ENCODE peak calls at places on chromosomes 5 and 9, in five cellular contexts. One of them, this sample, is unnamed.
A peak's percentile ranks its signal among the peaks of the same experiment; 100 is the strongest.

GRCh38 chr5:135880278-135880677 is 15.4 kb downstream of the IL9 start:
- DNase-seq in NCI-H2171 treated with DMSO at 0.1 percent for 48 hours: peak; percentile 1
- DNase-seq in GM12891: no peak
- DNase-seq in stimulated activated CD4-positive, alpha-beta T cell treated with anti-CD3 and anti-CD28 coated beads, Interleukin-15, amount 100 ng/mL, for 1 hour: no peak
- DNase-seq in activated T-helper 9 cell treated with anti-CD3 and anti-CD28 coated beads, Interleukin-2, amount 50 U/mL, for 16 hours: no peak
- DNase-seq in this sample: no peak

GRCh38 chr5:158485604-158486081 is 614.1 kb downstream of the EBF1 start:
- DNase-seq in NCI-H2171 treated with DMSO at 0.1 percent for 48 hours: no peak
- DNase-seq in GM12891: no peak
- DNase-seq in stimulated activated CD4-positive, alpha-beta T cell treated with anti-CD3 and anti-CD28 coated beads, Interleukin-15, amount 100 ng/mL, for 1 hour: no peak
- DNase-seq in activated T-helper 9 cell treated with anti-CD3 and anti-CD28 coated beads, Interleukin-2, amount 50 U/mL, for 16 hours: no peak
- DNase-seq in this sample: no peak

GRCh38 chr5:131382407-131383395 is 118.8 kb downstream of the CDC42SE2 start:
- DNase-seq in NCI-H2171 treated with DMSO at 0.1 percent for 48 hours: peak; percentile 51
- DNase-seq in GM12891: no peak
- DNase-seq in stimulated activated CD4-positive, alpha-beta T cell treated with anti-CD3 and anti-CD28 coated beads, Interleukin-15, amount 100 ng/mL, for 1 hour: no peak
- DNase-seq in activated T-helper 9 cell treated with anti-CD3 and anti-CD28 coated beads, Interleukin-2, amount 50 U/mL, for 16 hours: no peak
- DNase-seq in this sample: peak; percentile 74

GRCh38 chr9:131562032-131562959 is 17.0 kb downstream of the PRRT1B start:
- DNase-seq in NCI-H2171 treated with DMSO at 0.1 percent for 48 hours: no peak
- DNase-seq in GM12891: no peak
- DNase-seq in stimulated activated CD4-positive, alpha-beta T cell treated with anti-CD3 and anti-CD28 coated beads, Interleukin-15, amount 100 ng/mL, for 1 hour: no peak
- DNase-seq in activated T-helper 9 cell treated with anti-CD3 and anti-CD28 coated beads, Interleukin-2, amount 50 U/mL, for 16 hours: no peak
- DNase-seq in this sample: peak; percentile 53

GRCh38 chr9:83701769-83702168 is 6.0 kb downstream of the UBQLN1 start:
- DNase-seq in NCI-H2171 treated with DMSO at 0.1 percent for 48 hours: no peak
- DNase-seq in GM12891: no peak
- DNase-seq in stimulated activated CD4-positive, alpha-beta T cell treated with anti-CD3 and anti-CD28 coated beads, Interleukin-15, amount 100 ng/mL, for 1 hour: no peak
- DNase-seq in activated T-helper 9 cell treated with anti-CD3 and anti-CD28 coated beads, Interleukin-2, amount 50 U/mL, for 16 hours: no peak
- DNase-seq in this sample: peak; percentile 65

GRCh38 chr5:92092239-92092638 is 709.1 kb upstream of the ARRDC3 start:
- DNase-seq in NCI-H2171 treated with DMSO at 0.1 percent for 48 hours: no peak
- DNase-seq in GM12891: no peak
- DNase-seq in stimulated activated CD4-positive, alpha-beta T cell treated with anti-CD3 and anti-CD28 coated beads, Interleukin-15, amount 100 ng/mL, for 1 hour: no peak
- DNase-seq in activated T-helper 9 cell treated with anti-CD3 and anti-CD28 coated beads, Interleukin-2, amount 50 U/mL, for 16 hours: no peak
- DNase-seq in this sample: no peak

GRCh38 chr5:124468671-124469411 is 277.6 kb downstream of the ZNF608 start:
- DNase-seq in NCI-H2171 treated with DMSO at 0.1 percent for 48 hours: no peak
- DNase-seq in GM12891: no peak
- DNase-seq in stimulated activated CD4-positive, alpha-beta T cell treated with anti-CD3 and anti-CD28 coated beads, Interleukin-15, amount 100 ng/mL, for 1 hour: no peak
- DNase-seq in activated T-helper 9 cell treated with anti-CD3 and anti-CD28 coated beads, Interleukin-2, amount 50 U/mL, for 16 hours: no peak
- DNase-seq in this sample: no peak

GRCh38 chr9:133914483-133915342 is 77.4 kb downstream of the VAV2 start:
- DNase-seq in NCI-H2171 treated with DMSO at 0.1 percent for 48 hours: no peak
- DNase-seq in GM12891: no peak
- DNase-seq in stimulated activated CD4-positive, alpha-beta T cell treated with anti-CD3 and anti-CD28 coated beads, Interleukin-15, amount 100 ng/mL, for 1 hour: no peak
- DNase-seq in activated T-helper 9 cell treated with anti-CD3 and anti-CD28 coated beads, Interleukin-2, amount 50 U/mL, for 16 hours: no peak
- DNase-seq in this sample: no peak

GRCh38 chr9:112091805-112092204 is 83.3 kb downstream of the SUSD1 start:
- DNase-seq in NCI-H2171 treated with DMSO at 0.1 percent for 48 hours: peak; percentile 58
- DNase-seq in GM12891: no peak
- DNase-seq in stimulated activated CD4-positive, alpha-beta T cell treated with anti-CD3 and anti-CD28 coated beads, Interleukin-15, amount 100 ng/mL, for 1 hour: no peak
- DNase-seq in activated T-helper 9 cell treated with anti-CD3 and anti-CD28 coated beads, Interleukin-2, amount 50 U/mL, for 16 hours: no peak
- DNase-seq in this sample: peak; percentile 52

GRCh38 chr9:78121488-78121887 is 89.9 kb upstream of the GNAQ start:
- DNase-seq in NCI-H2171 treated with DMSO at 0.1 percent for 48 hours: peak; percentile 41
- DNase-seq in GM12891: no peak
- DNase-seq in stimulated activated CD4-positive, alpha-beta T cell treated with anti-CD3 and anti-CD28 coated beads, Interleukin-15, amount 100 ng/mL, for 1 hour: peak; percentile 42
- DNase-seq in activated T-helper 9 cell treated with anti-CD3 and anti-CD28 coated beads, Interleukin-2, amount 50 U/mL, for 16 hours: peak; percentile 35
- DNase-seq in this sample: peak; percentile 77

GRCh38 chr9:93967020-93967803 is 12.1 kb upstream of the BARX1 start:
- DNase-seq in NCI-H2171 treated with DMSO at 0.1 percent for 48 hours: no peak
- DNase-seq in GM12891: peak; percentile 5
- DNase-seq in stimulated activated CD4-positive, alpha-beta T cell treated with anti-CD3 and anti-CD28 coated beads, Interleukin-15, amount 100 ng/mL, for 1 hour: no peak
- DNase-seq in activated T-helper 9 cell treated with anti-CD3 and anti-CD28 coated beads, Interleukin-2, amount 50 U/mL, for 16 hours: no peak
- DNase-seq in this sample: no peak

GRCh38 chr5:54904425-54904824 is 81.0 kb downstream of the ESM1 start:
- DNase-seq in NCI-H2171 treated with DMSO at 0.1 percent for 48 hours: peak; percentile 60
- DNase-seq in GM12891: no peak
- DNase-seq in stimulated activated CD4-positive, alpha-beta T cell treated with anti-CD3 and anti-CD28 coated beads, Interleukin-15, amount 100 ng/mL, for 1 hour: no peak
- DNase-seq in activated T-helper 9 cell treated with anti-CD3 and anti-CD28 coated beads, Interleukin-2, amount 50 U/mL, for 16 hours: no peak
- DNase-seq in this sample: peak; percentile 75

GRCh38 chr9:111878946-111879345 is 17.7 kb upstream of the UGCG start:
- DNase-seq in NCI-H2171 treated with DMSO at 0.1 percent for 48 hours: no peak
- DNase-seq in GM12891: no peak
- DNase-seq in stimulated activated CD4-positive, alpha-beta T cell treated with anti-CD3 and anti-CD28 coated beads, Interleukin-15, amount 100 ng/mL, for 1 hour: no peak
- DNase-seq in activated T-helper 9 cell treated with anti-CD3 and anti-CD28 coated beads, Interleukin-2, amount 50 U/mL, for 16 hours: no peak
- DNase-seq in this sample: no peak

GRCh38 chr9:135565141-135565628 is 3.6 kb downstream of the PAEP start:
- DNase-seq in NCI-H2171 treated with DMSO at 0.1 percent for 48 hours: no peak
- DNase-seq in GM12891: no peak
- DNase-seq in stimulated activated CD4-positive, alpha-beta T cell treated with anti-CD3 and anti-CD28 coated beads, Interleukin-15, amount 100 ng/mL, for 1 hour: no peak
- DNase-seq in activated T-helper 9 cell treated with anti-CD3 and anti-CD28 coated beads, Interleukin-2, amount 50 U/mL, for 16 hours: no peak
- DNase-seq in this sample: no peak

GRCh38 chr5:37771731-37772130 is 68.1 kb downstream of the GDNF start:
- DNase-seq in NCI-H2171 treated with DMSO at 0.1 percent for 48 hours: no peak
- DNase-seq in GM12891: no peak
- DNase-seq in stimulated activated CD4-positive, alpha-beta T cell treated with anti-CD3 and anti-CD28 coated beads, Interleukin-15, amount 100 ng/mL, for 1 hour: no peak
- DNase-seq in activated T-helper 9 cell treated with anti-CD3 and anti-CD28 coated beads, Interleukin-2, amount 50 U/mL, for 16 hours: no peak
- DNase-seq in this sample: peak; percentile 76

GRCh38 chr5:77852068-77852513 is 76.0 kb upstream of the TBCA start:
- DNase-seq in NCI-H2171 treated with DMSO at 0.1 percent for 48 hours: no peak
- DNase-seq in GM12891: no peak
- DNase-seq in stimulated activated CD4-positive, alpha-beta T cell treated with anti-CD3 and anti-CD28 coated beads, Interleukin-15, amount 100 ng/mL, for 1 hour: no peak
- DNase-seq in activated T-helper 9 cell treated with anti-CD3 and anti-CD28 coated beads, Interleukin-2, amount 50 U/mL, for 16 hours: no peak
- DNase-seq in this sample: no peak

GRCh38 chr9:135468866-135469521 is 10.6 kb upstream of the PPP1R26 start:
- DNase-seq in NCI-H2171 treated with DMSO at 0.1 percent for 48 hours: no peak
- DNase-seq in GM12891: no peak
- DNase-seq in stimulated activated CD4-positive, alpha-beta T cell treated with anti-CD3 and anti-CD28 coated beads, Interleukin-15, amount 100 ng/mL, for 1 hour: peak; percentile 28
- DNase-seq in activated T-helper 9 cell treated with anti-CD3 and anti-CD28 coated beads, Interleukin-2, amount 50 U/mL, for 16 hours: peak; percentile 58
- DNase-seq in this sample: peak; percentile 31

GRCh38 chr9:34158362-34158869 is 20.4 kb upstream of the UBAP1 start:
- DNase-seq in NCI-H2171 treated with DMSO at 0.1 percent for 48 hours: no peak
- DNase-seq in GM12891: no peak
- DNase-seq in stimulated activated CD4-positive, alpha-beta T cell treated with anti-CD3 and anti-CD28 coated beads, Interleukin-15, amount 100 ng/mL, for 1 hour: no peak
- DNase-seq in activated T-helper 9 cell treated with anti-CD3 and anti-CD28 coated beads, Interleukin-2, amount 50 U/mL, for 16 hours: no peak
- DNase-seq in this sample: peak; percentile 71

GRCh38 chr5:74252033-74252430 is 388.5 kb downstream of the ENC1 start:
- DNase-seq in NCI-H2171 treated with DMSO at 0.1 percent for 48 hours: no peak
- DNase-seq in GM12891: no peak
- DNase-seq in stimulated activated CD4-positive, alpha-beta T cell treated with anti-CD3 and anti-CD28 coated beads, Interleukin-15, amount 100 ng/mL, for 1 hour: no peak
- DNase-seq in activated T-helper 9 cell treated with anti-CD3 and anti-CD28 coated beads, Interleukin-2, amount 50 U/mL, for 16 hours: no peak
- DNase-seq in this sample: no peak

GRCh38 chr9:34651876-34652602 is at the start of gene IL11RA:
- DNase-seq in NCI-H2171 treated with DMSO at 0.1 percent for 48 hours: no peak
- DNase-seq in GM12891: no peak
- DNase-seq in stimulated activated CD4-positive, alpha-beta T cell treated with anti-CD3 and anti-CD28 coated beads, Interleukin-15, amount 100 ng/mL, for 1 hour: peak; percentile 37
- DNase-seq in activated T-helper 9 cell treated with anti-CD3 and anti-CD28 coated beads, Interleukin-2, amount 50 U/mL, for 16 hours: peak; percentile 23
- DNase-seq in this sample: peak; percentile 82